ENCODE peak calls at places on chromosomes 1 and 21, in six cellular contexts. L, V, K, U, O and G are unnamed samples.

GRCh38 chr21:37547615-37547975 is 181.0 kb downstream of the DYRK1A start:
- DNase-seq in V (no peak), L (no peak), K (no peak), O (no peak), U (no peak), G (peak)

GRCh38 chr1:203522237-203522636 is 28.3 kb downstream of the OPTC start:
- DNase-seq in L (no peak), K (no peak), U (no peak), V (no peak), O (no peak), G (no peak)

GRCh38 chr1:116910379-116911165 is 856 bp downstream of the PTGFRN start:
- DNase-seq in K (no peak), V (no peak), U (peak), O (peak), L (no peak), G (no peak)

GRCh38 chr1:223774133-223774811 is 61.9 kb downstream of the CAPN2 start:
- DNase-seq in V (no peak), L (no peak), K (no peak), O (no peak), U (no peak), G (no peak)

GRCh38 chr1:231208980-231209379 is 32.0 kb upstream of the GNPAT start:
- DNase-seq in O (no peak), V (no peak), L (no peak), U (no peak), K (no peak), G (no peak)

GRCh38 chr1:200231787-200232222 is 178.0 kb downstream of the ZNF281 start:
- DNase-seq in L (peak), K (no peak), U (no peak), V (no peak), O (no peak), G (no peak)

GRCh38 chr21:25572895-25573310 is 34.4 kb downstream of the MRPL39 start:
- DNase-seq in L (peak), O (no peak), U (no peak), V (no peak), K (no peak), G (no peak)

GRCh38 chr1:85091647-85092295 is 43.5 kb upstream of the MCOLN3 start:
- DNase-seq in L (peak), O (no peak), U (peak), K (no peak), V (no peak), G (peak)

GRCh38 chr1:151885479-151885878 is 23.8 kb downstream of the THEM4 start:
- DNase-seq in O (no peak), L (no peak), V (no peak), U (no peak), K (no peak), G (no peak)

GRCh38 chr1:162475539-162476185 is 22.0 kb upstream of the UHMK1 start:
- DNase-seq in K (no peak), O (no peak), V (no peak), U (no peak), L (no peak), G (no peak)

GRCh38 chr21:41593784-41594138 is 85.8 kb upstream of the TMPRSS2 start:
- DNase-seq in K (no peak), L (no peak), O (peak), U (peak), V (no peak), G (no peak)

GRCh38 chr1:225999912-226000337 is 782 bp upstream of the SDE2 start:
- DNase-seq in U (no peak), V (no peak), L (peak), O (no peak), K (no peak), G (no peak)

GRCh38 chr21:45971487-45972352 is 9.8 kb upstream of the COL6A1 start:
- DNase-seq in K (no peak), L (no peak), U (no peak), O (no peak), V (no peak), G (no peak)

GRCh38 chr21:31714741-31715365 is 17.1 kb downstream of the SCAF4 start:
- DNase-seq in U (no peak), L (no peak), V (no peak), O (no peak), K (no peak), G (no peak)

GRCh38 chr1:212721388-212722247 is 22.0 kb upstream of the BATF3 start:
- DNase-seq in V (no peak), K (peak), L (no peak), U (peak), O (peak), G (no peak)

GRCh38 chr1:21779613-21780521 is 3.1 kb downstream of the USP48 start:
- DNase-seq in V (no peak), U (peak), O (peak), K (no peak), L (no peak), G (no peak)

GRCh38 chr1:179447489-179447888 is 81.7 kb downstream of the AXDND1 start:
- DNase-seq in O (no peak), V (no peak), L (peak), K (no peak), U (no peak), G (no peak)

GRCh38 chr1:67753776-67754525 is 69.0 kb downstream of the GADD45A start:
- DNase-seq in U (peak), L (no peak), V (no peak), K (no peak), O (no peak), G (no peak)

GRCh38 chr21:16563795-16564194 is 834.0 kb downstream of the USP25 start:
- DNase-seq in V (no peak), O (no peak), U (no peak), L (no peak), K (no peak), G (no peak)

GRCh38 chr1:54165146-54165545 is 12.3 kb upstream of the CDCP2 start:
- DNase-seq in L (no peak), K (no peak), V (no peak), U (no peak), O (no peak), G (no peak)

GRCh38 chr1:41435570-41436178 is 48.8 kb downstream of the EDN2 start:
- DNase-seq in K (no peak), U (no peak), L (no peak), O (no peak), V (no peak), G (no peak)

GRCh38 chr1:8122160-8122476 is 96.0 kb upstream of the ERRFI1 start:
- DNase-seq in O (no peak), L (no peak), K (no peak), V (no peak), U (no peak), G (no peak)

GRCh38 chr1:4122513-4123160 is 222.6 kb upstream of the C1orf174 start:
- DNase-seq in K (no peak), V (no peak), U (no peak), L (no peak), O (peak), G (no peak)

GRCh38 chr1:38037481-38037939 is 9.1 kb downstream of the POU3F1 start:
- DNase-seq in L (no peak), O (peak), K (no peak), V (no peak), U (no peak), G (no peak)

GRCh38 chr1:11858158-11858557 is 587 bp downstream of the NPPB start:
- DNase-seq in L (no peak), O (no peak), V (no peak), K (no peak), U (no peak), G (no peak)

GRCh38 chr1:14996133-14997050 is 157.2 kb upstream of the TMEM51 start:
- DNase-seq in K (no peak), O (no peak), U (no peak), L (no peak), V (no peak), G (no peak)

GRCh38 chr1:214219916-214220315 is 61.0 kb upstream of the SMYD2 start:
- DNase-seq in L (no peak), K (no peak), O (no peak), V (no peak), U (no peak), G (no peak)

GRCh38 chr1:179818260-179818659 is 59.3 kb downstream of the TOR1AIP2 start:
- DNase-seq in K (no peak), O (peak), V (no peak), U (no peak), L (no peak), G (no peak)